ENCODE peak calls at places on chromosomes 5 and 9, in eight cellular contexts. Y is sigmoid colon; I is IMR-90; V is CD4-positive, alpha-beta T cell; U is heart left ventricle; W is heart right ventricle; M is MCF 10A; O is right lobe of liver. J is an unnamed sample.
A peak's percentile ranks its signal among the peaks of the same experiment; 100 is the strongest.

GRCh38 chr9:136886610-136887597 is 588 bp downstream of the TRAF2 start:
- DNase-seq in W (no peak), O (no peak), I (peak; percentile 16), M (no peak), V (peak; percentile 12), Y (no peak), U (no peak), J (no peak)

GRCh38 chr5:157956271-157956885 is 97.4 kb upstream of the CLINT1 start:
- DNase-seq in O (no peak), I (no peak), W (no peak), M (no peak), V (no peak), U (no peak), Y (no peak), J (no peak)

GRCh38 chr9:87678650-87679355 is 47.1 kb upstream of the CTSL start:
- DNase-seq in V (peak; percentile 14), I (peak; percentile 74), W (peak; percentile 67), Y (peak; percentile 81), O (no peak), U (peak; percentile 51), M (peak; percentile 78), J (no peak)

GRCh38 chr5:15074651-15075050 is 203.1 kb upstream of the ANKH start:
- DNase-seq in I (peak; percentile 1), W (no peak), O (no peak), U (no peak), Y (no peak), M (no peak), V (no peak), J (no peak)

GRCh38 chr9:5418481-5418880 is 19.2 kb downstream of the PLGRKT start:
- DNase-seq in I (no peak), U (no peak), O (no peak), W (no peak), V (no peak), M (no peak), Y (no peak), J (no peak)

GRCh38 chr5:138603521-138603920 is 28.3 kb upstream of the HSPA9 start:
- DNase-seq in O (no peak), M (peak; percentile 30), Y (no peak), I (peak; percentile 67), W (no peak), V (no peak), U (no peak), J (no peak)

GRCh38 chr9:124297553-124297905 is 39.8 kb downstream of the NEK6 start:
- DNase-seq in V (no peak), O (no peak), W (peak; percentile 90), U (peak; percentile 86), I (peak; percentile 96), Y (peak; percentile 90), M (peak; percentile 94), J (no peak)

GRCh38 chr5:156918311-156918845 is 44.6 kb downstream of the TIMD4 start:
- DNase-seq in W (no peak), Y (no peak), O (no peak), M (no peak), U (no peak), I (no peak), V (no peak), J (no peak)

GRCh38 chr5:87243161-87243877 is 24.4 kb upstream of the RASA1 start:
- DNase-seq in M (peak; percentile 73), U (no peak), W (no peak), V (no peak), I (peak; percentile 88), Y (no peak), O (no peak), J (no peak)

GRCh38 chr5:151772868-151773561 is 1.3 kb downstream of the G3BP1 start:
- DNase-seq in O (no peak), Y (no peak), U (no peak), I (peak; percentile 56), W (no peak), M (no peak), V (no peak), J (no peak)

GRCh38 chr9:77454668-77455067 is 193.5 kb downstream of the GNA14 start:
- DNase-seq in U (no peak), O (no peak), W (no peak), V (no peak), I (peak; percentile 64), Y (no peak), M (no peak), J (no peak)

GRCh38 chr9:77456829-77457437 is 191.2 kb downstream of the GNA14 start:
- DNase-seq in M (peak; percentile 93), W (peak; percentile 79), Y (peak; percentile 92), I (peak; percentile 91), V (peak; percentile 62), U (peak; percentile 64), O (peak; percentile 80), J (peak; percentile 93)

GRCh38 chr9:77457916-77458592 is 190.1 kb downstream of the GNA14 start:
- DNase-seq in O (no peak), I (peak; percentile 60), Y (peak; percentile 82), M (peak; percentile 83), U (peak; percentile 53), W (peak; percentile 56), V (peak; percentile 41), J (no peak)

GRCh38 chr9:77453857-77454647 is 194.1 kb downstream of the GNA14 start:
- DNase-seq in V (no peak), W (no peak), O (no peak), I (no peak), U (no peak), Y (no peak), M (no peak), J (no peak)

GRCh38 chr9:77455312-77455927 is 192.7 kb downstream of the GNA14 start:
- DNase-seq in M (peak; percentile 51), Y (no peak), V (no peak), W (no peak), U (no peak), I (no peak), O (no peak), J (no peak)
- TF ChIP-seq CTCF in M (peak; percentile 38), Y (no peak), V (peak; percentile 60), W (peak; percentile 9), U (peak; percentile 26), I (peak; percentile 35), O (peak; percentile 52), J (no peak)

GRCh38 chr9:96453625-96454024 is 3.7 kb downstream of the HABP4 start:
- DNase-seq in M (peak; percentile 55), V (no peak), O (no peak), Y (no peak), I (peak; percentile 47), W (peak; percentile 18), U (peak; percentile 25), J (no peak)
- TF ChIP-seq CTCF in M (peak; percentile 44), V (no peak), O (peak; percentile 66), Y (peak; percentile 13), I (peak; percentile 50), W (peak; percentile 14), U (peak; percentile 37), J (no peak)

GRCh38 chr9:36873247-36873875 is 160.7 kb downstream of the PAX5 start:
- DNase-seq in Y (peak; percentile 67), M (peak; percentile 73), I (peak; percentile 49), U (peak; percentile 44), V (peak; percentile 66), W (peak; percentile 56), O (peak; percentile 74), J (peak; percentile 60)
- TF ChIP-seq CTCF in Y (peak; percentile 29), M (peak; percentile 97), I (peak; percentile 75), U (peak; percentile 79), V (peak; percentile 85), W (peak; percentile 62), O (peak; percentile 75), J (no peak)

GRCh38 chr9:132673355-132673754 is 3.1 kb downstream of the GTF3C4 start:
- DNase-seq in U (no peak), O (no peak), Y (no peak), V (no peak), W (no peak), I (peak; percentile 43), M (peak; percentile 36), J (no peak)
- TF ChIP-seq CTCF in U (no peak), O (no peak), Y (no peak), V (no peak), W (no peak), I (no peak), M (peak; percentile 16), J (no peak)

GRCh38 chr5:55324815-55325418 is 17.1 kb downstream of the MTREX start:
- DNase-seq in M (peak; percentile 53), W (no peak), V (no peak), I (peak; percentile 58), U (no peak), Y (no peak), O (no peak), J (no peak)
- TF ChIP-seq CTCF in M (peak; percentile 67), W (peak; percentile 37), V (peak; percentile 61), I (peak; percentile 69), U (peak; percentile 50), Y (peak; percentile 20), O (peak; percentile 65), J (no peak)

J was measured in omental fat pad.